ENCODE peak calls at places on chromosomes 16 and 17, in seven cellular contexts. One of them, this sample, is unnamed.

GRCh38 chr16:73000020-73000906 is 47.7 kb downstream of the ZFHX3 start:
- DNase-seq in sigmoid colon: peak; percentile 74
- DNase-seq in ovary: no peak
- DNase-seq in transverse colon: no peak
- DNase-seq in tibial nerve: peak; percentile 78
- DNase-seq in H1: no peak
- DNase-seq in HepG2: peak; percentile 91
- DNase-seq in this sample: no peak

GRCh38 chr17:65246252-65246651 is 109.1 kb downstream of the RGS9 start:
- DNase-seq in ovary: no peak
- DNase-seq in sigmoid colon: no peak
- DNase-seq in H1: no peak
- DNase-seq in HepG2: no peak
- DNase-seq in tibial nerve: no peak
- DNase-seq in transverse colon: no peak
- DNase-seq in this sample: no peak

GRCh38 chr16:62869837-62870236 is 833.6 kb upstream of the CDH8 start:
- DNase-seq in ovary: no peak
- DNase-seq in transverse colon: no peak
- DNase-seq in HepG2: no peak
- DNase-seq in tibial nerve: no peak
- DNase-seq in sigmoid colon: no peak
- DNase-seq in H1: no peak
- DNase-seq in this sample: no peak

GRCh38 chr16:88907768-88908167 is 41.3 kb upstream of the PABPN1L start:
- DNase-seq in ovary: no peak
- DNase-seq in tibial nerve: no peak
- DNase-seq in transverse colon: no peak
- DNase-seq in sigmoid colon: no peak
- DNase-seq in H1: no peak
- DNase-seq in HepG2: no peak
- DNase-seq in this sample: no peak

GRCh38 chr16:85086347-85087291 is 25.7 kb downstream of the CIBAR2 start:
- DNase-seq in HepG2: peak; percentile 56
- DNase-seq in transverse colon: peak; percentile 77
- DNase-seq in tibial nerve: peak; percentile 79
- DNase-seq in sigmoid colon: peak; percentile 83
- DNase-seq in H1: peak; percentile 89
- DNase-seq in ovary: peak; percentile 70
- DNase-seq in this sample: peak; percentile 78

GRCh38 chr16:83831451-83831987 is 23.7 kb downstream of the HSBP1 start:
- DNase-seq in transverse colon: no peak
- DNase-seq in tibial nerve: no peak
- DNase-seq in H1: no peak
- DNase-seq in HepG2: no peak
- DNase-seq in ovary: no peak
- DNase-seq in sigmoid colon: peak; percentile 15
- DNase-seq in this sample: no peak

GRCh38 chr16:25823891-25824290 is 132.1 kb downstream of the HS3ST4 start:
- DNase-seq in HepG2: no peak
- DNase-seq in H1: no peak
- DNase-seq in tibial nerve: no peak
- DNase-seq in transverse colon: no peak
- DNase-seq in sigmoid colon: no peak
- DNase-seq in ovary: no peak
- DNase-seq in this sample: no peak

GRCh38 chr17:79679631-79680340 is 51.0 kb upstream of the ENPP7 start:
- DNase-seq in tibial nerve: no peak
- DNase-seq in H1: no peak
- DNase-seq in sigmoid colon: no peak
- DNase-seq in transverse colon: no peak
- DNase-seq in ovary: no peak
- DNase-seq in HepG2: no peak
- DNase-seq in this sample: no peak

GRCh38 chr17:5561736-5562135 is 22.6 kb downstream of the NLRP1 start:
- DNase-seq in transverse colon: no peak
- DNase-seq in HepG2: no peak
- DNase-seq in tibial nerve: no peak
- DNase-seq in H1: no peak
- DNase-seq in ovary: no peak
- DNase-seq in sigmoid colon: no peak
- DNase-seq in this sample: no peak

GRCh38 chr17:53570731-53571130 is 252.0 kb upstream of the KIF2B start:
- DNase-seq in sigmoid colon: no peak
- DNase-seq in transverse colon: no peak
- DNase-seq in ovary: no peak
- DNase-seq in HepG2: no peak
- DNase-seq in tibial nerve: no peak
- DNase-seq in H1: no peak
- DNase-seq in this sample: no peak

GRCh38 chr16:50644730-50645129 is 36.4 kb downstream of the SNX20 start:
- DNase-seq in transverse colon: peak; percentile 26
- DNase-seq in tibial nerve: peak; percentile 31
- DNase-seq in HepG2: no peak
- DNase-seq in ovary: peak; percentile 51
- DNase-seq in sigmoid colon: no peak
- DNase-seq in H1: no peak
- DNase-seq in this sample: peak; percentile 31

GRCh38 chr16:50248845-50249244 is 17.5 kb upstream of the ADCY7 start:
- DNase-seq in sigmoid colon: no peak
- DNase-seq in tibial nerve: no peak
- DNase-seq in transverse colon: no peak
- DNase-seq in ovary: no peak
- DNase-seq in HepG2: no peak
- DNase-seq in H1: no peak
- DNase-seq in this sample: no peak

GRCh38 chr16:67174706-67175231 is 4.4 kb downstream of the NOL3 start:
- DNase-seq in sigmoid colon: no peak
- DNase-seq in HepG2: no peak
- DNase-seq in transverse colon: no peak
- DNase-seq in H1: no peak
- DNase-seq in ovary: peak; percentile 56
- DNase-seq in tibial nerve: no peak
- DNase-seq in this sample: no peak

GRCh38 chr17:41702712-41703111 is 9.4 kb upstream of the GAST start:
- DNase-seq in tibial nerve: no peak
- DNase-seq in transverse colon: no peak
- DNase-seq in HepG2: no peak
- DNase-seq in ovary: no peak
- DNase-seq in sigmoid colon: no peak
- DNase-seq in H1: no peak
- DNase-seq in this sample: no peak

GRCh38 chr17:3888343-3889171 is 4.3 kb downstream of the CAMKK1 start:
- DNase-seq in ovary: peak; percentile 94
- DNase-seq in transverse colon: peak; percentile 85
- DNase-seq in HepG2: no peak
- DNase-seq in sigmoid colon: peak; percentile 97
- DNase-seq in H1: peak; percentile 70
- DNase-seq in tibial nerve: peak; percentile 71
- DNase-seq in this sample: peak; percentile 81

GRCh38 chr17:30970757-30971567 is at the start of gene RNF135:
- DNase-seq in HepG2: no peak
- DNase-seq in sigmoid colon: peak; percentile 92
- DNase-seq in transverse colon: peak; percentile 88
- DNase-seq in ovary: peak; percentile 83
- DNase-seq in H1: peak; percentile 85
- DNase-seq in tibial nerve: peak; percentile 79
- DNase-seq in this sample: peak; percentile 85

GRCh38 chr16:61432421-61432820 is 603.8 kb downstream of the CDH8 start:
- DNase-seq in ovary: no peak
- DNase-seq in H1: no peak
- DNase-seq in HepG2: no peak
- DNase-seq in sigmoid colon: no peak
- DNase-seq in tibial nerve: no peak
- DNase-seq in transverse colon: no peak
- DNase-seq in this sample: no peak

GRCh38 chr16:15942901-15943690 is 6.3 kb upstream of the ABCC1 start:
- DNase-seq in transverse colon: no peak
- DNase-seq in tibial nerve: no peak
- DNase-seq in H1: no peak
- DNase-seq in HepG2: no peak
- DNase-seq in sigmoid colon: peak; percentile 1
- DNase-seq in ovary: no peak
- DNase-seq in this sample: no peak

GRCh38 chr16:66036775-66037715 is 329.4 kb upstream of the CDH5 start:
- DNase-seq in sigmoid colon: no peak
- DNase-seq in H1: no peak
- DNase-seq in ovary: no peak
- DNase-seq in transverse colon: no peak
- DNase-seq in tibial nerve: peak; percentile 67
- DNase-seq in HepG2: no peak
- DNase-seq in this sample: no peak
- TF ChIP-seq EP300 in sigmoid colon: no peak
- TF ChIP-seq EP300 in H1: no peak
- TF ChIP-seq EP300 in ovary: no peak
- TF ChIP-seq EP300 in transverse colon: peak; percentile 34
- TF ChIP-seq EP300 in tibial nerve: no peak
- TF ChIP-seq EP300 in HepG2: no peak
- TF ChIP-seq EP300 in this sample: peak; percentile 52

DNA sequence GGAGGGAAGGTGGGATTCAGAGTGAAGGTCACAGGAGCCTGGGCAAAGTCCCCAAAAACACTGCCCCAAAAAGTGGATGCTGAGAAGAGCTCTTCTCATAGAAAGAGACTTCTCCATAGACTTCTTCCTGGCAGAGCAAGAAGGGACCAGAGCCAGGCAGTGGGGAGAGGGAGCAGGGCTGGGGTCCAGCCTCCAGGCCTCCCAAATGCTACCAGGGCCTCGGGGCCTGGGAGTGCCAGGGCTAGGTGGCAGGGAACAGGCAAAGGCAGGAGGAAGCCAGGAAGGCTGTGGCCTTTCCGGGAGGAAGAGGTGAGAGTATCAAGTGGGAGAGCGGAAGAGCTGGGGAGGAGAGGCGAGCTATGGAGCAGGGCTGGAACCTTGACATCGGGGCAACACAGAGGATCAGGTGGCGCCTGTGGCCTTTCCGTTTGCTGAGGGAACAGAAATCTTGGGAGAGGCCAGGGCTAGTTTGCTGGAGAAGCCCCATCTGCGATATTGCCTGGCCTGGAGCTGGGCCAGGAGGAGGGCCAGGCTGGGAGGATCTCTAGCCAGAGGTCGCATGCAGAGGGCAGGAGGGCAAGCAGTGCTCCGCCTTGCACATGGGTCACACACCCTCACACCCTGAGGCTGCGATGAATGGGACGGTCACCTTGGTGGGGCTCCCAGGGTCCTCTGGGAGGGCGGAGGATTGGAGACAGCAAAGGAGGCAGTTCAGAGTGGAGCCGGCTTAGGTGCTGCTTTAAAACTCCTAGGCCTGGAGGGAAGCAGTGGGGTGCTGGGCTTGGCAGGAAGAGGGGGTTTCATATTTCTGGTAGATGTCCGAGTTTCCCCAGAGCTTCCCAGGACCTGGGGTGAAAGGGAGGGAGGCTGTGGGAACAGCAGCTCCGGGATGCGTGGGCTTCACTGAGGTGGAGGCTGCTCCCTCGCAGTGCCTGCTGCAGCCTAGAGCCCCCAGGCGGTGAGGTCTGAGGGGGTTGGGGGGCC is 3.4 kb downstream of the SLC16A5 start:
- DNase-seq in ovary: peak; percentile 80
- DNase-seq in transverse colon: peak; percentile 75
- DNase-seq in sigmoid colon: no peak
- DNase-seq in H1: no peak
- DNase-seq in tibial nerve: no peak
- DNase-seq in HepG2: peak; percentile 78
- DNase-seq in this sample: peak; percentile 57
- H3K4me1 ChIP-seq in ovary: peaks cover 24% of the 10 kb centered on the region
- H3K4me1 ChIP-seq in transverse colon: peaks cover 49% of the 10 kb centered on the region
- H3K4me1 ChIP-seq in sigmoid colon: peaks cover 29% of the 10 kb centered on the region
- H3K4me1 ChIP-seq in H1: peaks cover 34% of the 10 kb centered on the region
- H3K4me1 ChIP-seq in tibial nerve: peaks cover 52% of the 10 kb centered on the region
- H3K4me1 ChIP-seq in HepG2: peaks cover 97% of the 10 kb centered on the region
- H3K4me1 ChIP-seq in this sample: peaks cover 85% of the 10 kb centered on the region

DNA sequence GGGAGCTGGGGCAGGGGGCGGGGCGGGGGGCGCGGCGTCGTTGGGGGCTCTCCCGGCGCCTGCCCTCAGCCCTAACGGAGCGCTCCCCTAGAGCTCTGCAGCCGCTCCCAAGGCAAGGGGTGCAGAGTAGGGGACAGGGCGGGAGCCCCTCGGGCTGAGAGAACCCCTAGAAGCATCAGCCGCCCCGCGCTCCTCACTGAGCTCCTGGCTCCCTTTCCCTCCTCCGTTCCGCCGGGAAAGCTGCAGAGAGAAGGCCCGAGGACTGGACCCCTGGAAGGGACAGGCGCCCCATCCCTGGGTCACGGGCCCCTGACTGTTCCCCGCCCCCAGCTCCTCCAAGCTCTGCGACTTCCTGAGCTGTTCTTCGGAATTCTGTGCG is 232 bp upstream of the PLXDC1 start:
- DNase-seq in tibial nerve: no peak
- DNase-seq in sigmoid colon: peak; percentile 67
- DNase-seq in transverse colon: no peak
- DNase-seq in H1: peak; percentile 69
- DNase-seq in ovary: peak; percentile 58
- DNase-seq in HepG2: no peak
- DNase-seq in this sample: no peak
- H3K27me3 ChIP-seq in tibial nerve: no peaks in the 10 kb centered on the region
- H3K27me3 ChIP-seq in sigmoid colon: peaks cover 23% of the 10 kb centered on the region
- H3K27me3 ChIP-seq in transverse colon: peaks cover 28% of the 10 kb centered on the region
- H3K27me3 ChIP-seq in H1: peaks cover 18% of the 10 kb centered on the region
- H3K27me3 ChIP-seq in ovary: no peaks in the 10 kb centered on the region
- H3K27me3 ChIP-seq in HepG2: peaks cover 44% of the 10 kb centered on the region
- H3K27me3 ChIP-seq in this sample: peaks cover 33% of the 10 kb centered on the region

GRCh38 chr16:75099738-75100615 is 16.6 kb downstream of the LDHD start:
- DNase-seq in ovary: no peak
- DNase-seq in H1: no peak
- DNase-seq in sigmoid colon: no peak
- DNase-seq in transverse colon: no peak
- DNase-seq in HepG2: no peak
- DNase-seq in tibial nerve: no peak
- DNase-seq in this sample: no peak
- TF ChIP-seq EP300 in ovary: no peak
- TF ChIP-seq EP300 in H1: no peak
- TF ChIP-seq EP300 in sigmoid colon: no peak
- TF ChIP-seq EP300 in transverse colon: no peak
- TF ChIP-seq EP300 in HepG2: no peak
- TF ChIP-seq EP300 in tibial nerve: no peak
- TF ChIP-seq EP300 in this sample: no peak